ENCODE peak calls at places on chromosomes 6 and 20, in four cellular contexts. One of them, this sample, is unnamed. For H3K9me3, the result is how much of the 10 kb centered on the place peaks cover.

GRCh38 chr6:123715243-123715863 is 78.6 kb upstream of the TRDN start:
- DNase-seq in H9: no peak
- DNase-seq in astrocyte: no peak
- DNase-seq in IMR-90: no peak
- DNase-seq in this sample: peak

GRCh38 chr6:6556738-6557503 is 31.6 kb upstream of the LY86 start:
- DNase-seq in astrocyte: no peak
- DNase-seq in IMR-90: peak
- DNase-seq in H9: peak
- DNase-seq in this sample: peak

GRCh38 chr6:167825059-167825758 is 1.5 kb upstream of the AFDN start:
- DNase-seq in H9: no peak
- DNase-seq in astrocyte: no peak
- DNase-seq in IMR-90: no peak
- DNase-seq in this sample: no peak

GRCh38 chr6:36874016-36874442 is 574 bp downstream of the PPIL1 start:
- DNase-seq in H9: no peak
- DNase-seq in astrocyte: peak
- DNase-seq in IMR-90: peak
- DNase-seq in this sample: no peak

GRCh38 chr20:32441638-32442037 is 83.5 kb downstream of the ASXL1 start:
- DNase-seq in H9: no peak
- DNase-seq in astrocyte: no peak
- DNase-seq in IMR-90: no peak
- DNase-seq in this sample: no peak

GRCh38 chr6:29016559-29017427 is 11.7 kb upstream of the ZNF311 start:
- DNase-seq in astrocyte: peak
- DNase-seq in IMR-90: peak
- DNase-seq in H9: peak
- DNase-seq in this sample: peak

GRCh38 chr6:35044771-35045275 is 96.3 kb downstream of the TCP11 start:
- DNase-seq in IMR-90: no peak
- DNase-seq in astrocyte: no peak
- DNase-seq in H9: no peak
- DNase-seq in this sample: no peak

GRCh38 chr20:6711950-6712634 is 55.4 kb upstream of the BMP2 start:
- DNase-seq in astrocyte: no peak
- DNase-seq in IMR-90: no peak
- DNase-seq in H9: no peak
- DNase-seq in this sample: peak

GRCh38 chr6:134689676-134690447 is 260.0 kb downstream of the ALDH8A1 start:
- DNase-seq in astrocyte: no peak
- DNase-seq in H9: no peak
- DNase-seq in IMR-90: no peak
- DNase-seq in this sample: no peak

GRCh38 chr20:34536798-34537394 is 20.7 kb downstream of the DYNLRB1 start:
- DNase-seq in astrocyte: no peak
- DNase-seq in H9: peak
- DNase-seq in IMR-90: no peak
- DNase-seq in this sample: no peak

GRCh38 chr6:147941143-147941542 is 401.5 kb upstream of the SASH1 start:
- DNase-seq in IMR-90: no peak
- DNase-seq in astrocyte: peak
- DNase-seq in H9: peak
- DNase-seq in this sample: no peak

GRCh38 chr20:38272961-38273360 is 12.4 kb upstream of the KIAA1755 start:
- DNase-seq in astrocyte: peak
- DNase-seq in H9: no peak
- DNase-seq in IMR-90: peak
- DNase-seq in this sample: no peak

GRCh38 chr6:161618816-161619454 is 345.1 kb upstream of the AGPAT4 start:
- DNase-seq in H9: peak
- DNase-seq in astrocyte: peak
- DNase-seq in IMR-90: no peak
- DNase-seq in this sample: no peak

GRCh38 chr6:165967768-165968408 is 199.8 kb downstream of the TBXT start:
- DNase-seq in astrocyte: no peak
- DNase-seq in IMR-90: peak
- DNase-seq in H9: no peak
- DNase-seq in this sample: no peak

GRCh38 chr20:12086359-12086758 is 168.7 kb downstream of the BTBD3 start:
- DNase-seq in H9: no peak
- DNase-seq in IMR-90: peak
- DNase-seq in astrocyte: no peak
- DNase-seq in this sample: no peak

GRCh38 chr6:113137411-113137810 is 719.7 kb upstream of the MARCKS start:
- DNase-seq in IMR-90: no peak
- DNase-seq in astrocyte: peak
- DNase-seq in H9: no peak
- DNase-seq in this sample: no peak

GRCh38 chr6:149236584-149236983 is 80.9 kb upstream of the TAB2 start:
- DNase-seq in astrocyte: peak
- DNase-seq in H9: no peak
- DNase-seq in IMR-90: no peak
- DNase-seq in this sample: no peak

GRCh38 chr6:105974981-105975380 is 111.2 kb upstream of the PRDM1 start:
- DNase-seq in astrocyte: no peak
- DNase-seq in H9: no peak
- DNase-seq in IMR-90: no peak
- DNase-seq in this sample: no peak

GRCh38 chr6:116382587-116382986 is 11.8 kb downstream of the DSE start:
- DNase-seq in IMR-90: no peak
- DNase-seq in H9: no peak
- DNase-seq in astrocyte: peak
- DNase-seq in this sample: no peak

GRCh38 chr20:10674684-10675455 is 1.1 kb upstream of the JAG1 start:
- DNase-seq in IMR-90: peak
- DNase-seq in astrocyte: no peak
- DNase-seq in H9: peak
- DNase-seq in this sample: peak

GRCh38 chr6:97469451-97469850 is 186.4 kb upstream of the MMS22L start:
- DNase-seq in IMR-90: no peak
- DNase-seq in astrocyte: no peak
- DNase-seq in H9: no peak
- DNase-seq in this sample: no peak

GRCh38 chr20:46308258-46309157 is at the start of gene CDH22:
- DNase-seq in IMR-90: peak
- DNase-seq in astrocyte: peak
- DNase-seq in H9: peak
- DNase-seq in this sample: no peak

GRCh38 chr20:37969949-37970855 is 63.1 kb downstream of the TTI1 start:
- DNase-seq in IMR-90: no peak
- DNase-seq in H9: no peak
- DNase-seq in astrocyte: no peak
- DNase-seq in this sample: no peak

GRCh38 chr20:63064310-63064709 is 57.5 kb upstream of the BHLHE23 start:
- DNase-seq in IMR-90: no peak
- DNase-seq in astrocyte: no peak
- DNase-seq in H9: peak
- DNase-seq in this sample: peak

GRCh38 chr6:100446115-100446921 is 18.4 kb downstream of the SIM1 start:
- DNase-seq in IMR-90: no peak
- DNase-seq in H9: peak
- DNase-seq in astrocyte: no peak
- DNase-seq in this sample: no peak

GRCh38 chr6:76834399-76834798 is 628.9 kb downstream of the HTR1B start:
- DNase-seq in IMR-90: no peak
- DNase-seq in H9: no peak
- DNase-seq in astrocyte: no peak
- DNase-seq in this sample: no peak

GRCh38 chr6:76835289-76835688 is 628.0 kb downstream of the HTR1B start:
- DNase-seq in IMR-90: no peak
- DNase-seq in astrocyte: no peak
- DNase-seq in H9: no peak
- DNase-seq in this sample: no peak

GRCh38 chr6:76835695-76836094 is 627.6 kb downstream of the HTR1B start:
- DNase-seq in IMR-90: no peak
- DNase-seq in H9: no peak
- DNase-seq in astrocyte: no peak
- DNase-seq in this sample: no peak

GRCh38 chr6:76831299-76831698 is 632.0 kb downstream of the HTR1B start:
- DNase-seq in astrocyte: no peak
- DNase-seq in IMR-90: no peak
- DNase-seq in H9: no peak
- DNase-seq in this sample: no peak
- H3K4me2 ChIP-seq in astrocyte: no peak
- H3K4me2 ChIP-seq in IMR-90: no peak
- H3K4me2 ChIP-seq in H9: no peak
- H3K4me2 ChIP-seq in this sample: no peak

DNA sequence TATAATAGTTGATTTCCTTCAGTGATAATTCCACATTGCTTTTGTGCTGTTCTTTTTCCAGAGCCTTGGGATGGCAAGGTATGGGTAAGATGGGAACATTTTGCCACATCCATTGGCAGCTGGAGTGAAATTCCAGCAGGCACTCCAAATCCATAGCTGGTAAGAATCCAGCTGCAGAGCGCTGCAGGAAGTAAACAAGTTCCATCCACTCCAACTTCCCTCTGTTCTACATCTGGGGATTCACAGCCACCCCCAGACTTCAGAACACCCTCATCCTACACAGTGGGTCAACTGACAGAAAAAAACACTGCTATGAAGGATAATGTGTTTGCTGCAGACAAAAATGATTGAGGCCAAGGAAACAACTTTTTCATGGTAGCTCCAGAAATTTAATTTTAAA is 747.8 kb downstream of the MAFB start:
- DNase-seq in astrocyte: no peak
- DNase-seq in IMR-90: no peak
- DNase-seq in H9: no peak
- DNase-seq in this sample: no peak
- H3K9me3 ChIP-seq in astrocyte: under half
- H3K9me3 ChIP-seq in IMR-90: under half
- H3K9me3 ChIP-seq in H9: under half
- H3K9me3 ChIP-seq in this sample: under half

GRCh38 chr6:2558098-2558770 is 192.5 kb downstream of the MYLK4 start:
- DNase-seq in IMR-90: no peak
- DNase-seq in H9: no peak
- DNase-seq in astrocyte: no peak
- DNase-seq in this sample: no peak

GRCh38 chr6:2560140-2560818 is 190.4 kb downstream of the MYLK4 start:
- DNase-seq in astrocyte: no peak
- DNase-seq in H9: no peak
- DNase-seq in IMR-90: no peak
- DNase-seq in this sample: no peak

GRCh38 chr6:2560903-2561698 is 189.6 kb downstream of the MYLK4 start:
- DNase-seq in astrocyte: no peak
- DNase-seq in IMR-90: no peak
- DNase-seq in H9: no peak
- DNase-seq in this sample: no peak

GRCh38 chr6:2557181-2557720 is 193.5 kb downstream of the MYLK4 start:
- DNase-seq in astrocyte: no peak
- DNase-seq in IMR-90: no peak
- DNase-seq in H9: no peak
- DNase-seq in this sample: no peak

GRCh38 chr6:2558861-2559811 is 191.6 kb downstream of the MYLK4 start:
- DNase-seq in astrocyte: no peak
- DNase-seq in H9: no peak
- DNase-seq in IMR-90: no peak
- DNase-seq in this sample: no peak
- H3K27ac ChIP-seq in astrocyte: no peak
- H3K27ac ChIP-seq in H9: no peak
- H3K27ac ChIP-seq in IMR-90: no peak
- H3K27ac ChIP-seq in this sample: no peak

GRCh38 chr6:157549468-157549745 is 168.4 kb downstream of the ZDHHC14 start:
- DNase-seq in H9: no peak
- DNase-seq in IMR-90: no peak
- DNase-seq in astrocyte: no peak
- DNase-seq in this sample: no peak
- H3K4me2 ChIP-seq in H9: no peak
- H3K4me2 ChIP-seq in IMR-90: no peak
- H3K4me2 ChIP-seq in astrocyte: no peak
- H3K4me2 ChIP-seq in this sample: no peak

GRCh38 chr20:20136313-20136712 is 84.0 kb downstream of the CFAP61 start:
- DNase-seq in H9: no peak
- DNase-seq in astrocyte: no peak
- DNase-seq in IMR-90: no peak
- DNase-seq in this sample: no peak

GRCh38 chr20:20134941-20135572 is 82.7 kb downstream of the CFAP61 start:
- DNase-seq in H9: no peak
- DNase-seq in IMR-90: no peak
- DNase-seq in astrocyte: no peak
- DNase-seq in this sample: no peak

GRCh38 chr20:20130399-20130798 is 78.1 kb downstream of the CFAP61 start:
- DNase-seq in IMR-90: no peak
- DNase-seq in astrocyte: no peak
- DNase-seq in H9: no peak
- DNase-seq in this sample: no peak
- H3K9me3 ChIP-seq in IMR-90: under half
- H3K9me3 ChIP-seq in astrocyte: under half
- H3K9me3 ChIP-seq in H9: under half
- H3K9me3 ChIP-seq in this sample: under half

GRCh38 chr20:568865-569415 is 25.4 kb upstream of the CSNK2A1 start:
- DNase-seq in H9: no peak
- DNase-seq in IMR-90: no peak
- DNase-seq in astrocyte: no peak
- DNase-seq in this sample: no peak
- H3K27ac ChIP-seq in H9: no peak
- H3K27ac ChIP-seq in IMR-90: no peak
- H3K27ac ChIP-seq in astrocyte: no peak
- H3K27ac ChIP-seq in this sample: no peak

This sample was measured in PC-9.